ENCODE peak calls at places on chromosomes 3 and 15, in four cellular contexts. One of them, this sample, is unnamed.

GRCh38 chr3:182792901-182793662 is at the start of gene ATP11B:
- DNase-seq in H1: peak
- DNase-seq in endodermal cell: peak
- DNase-seq in IMR-90: peak
- DNase-seq in this sample: no peak

GRCh38 chr3:186044973-186045372 is 63.9 kb downstream of the ETV5 start:
- DNase-seq in H1: peak
- DNase-seq in endodermal cell: no peak
- DNase-seq in IMR-90: peak
- DNase-seq in this sample: no peak

GRCh38 chr15:85753791-85754452 is 40.8 kb downstream of the KLHL25 start:
- DNase-seq in H1: no peak
- DNase-seq in endodermal cell: peak
- DNase-seq in IMR-90: no peak
- DNase-seq in this sample: no peak

GRCh38 chr3:170476291-170476690 is 57.6 kb downstream of the CLDN11 start:
- DNase-seq in H1: peak
- DNase-seq in endodermal cell: peak
- DNase-seq in IMR-90: peak
- DNase-seq in this sample: no peak

GRCh38 chr3:13502791-13503060 is 22.6 kb downstream of the HDAC11 start:
- DNase-seq in H1: no peak
- DNase-seq in endodermal cell: no peak
- DNase-seq in IMR-90: no peak
- DNase-seq in this sample: no peak

GRCh38 chr3:14282001-14282705 is 103.5 kb downstream of the LSM3 start:
- DNase-seq in H1: no peak
- DNase-seq in endodermal cell: no peak
- DNase-seq in IMR-90: no peak
- DNase-seq in this sample: no peak

GRCh38 chr15:87634361-87634760 is 622.2 kb downstream of the NTRK3 start:
- DNase-seq in H1: no peak
- DNase-seq in endodermal cell: no peak
- DNase-seq in IMR-90: no peak
- DNase-seq in this sample: no peak

GRCh38 chr3:144585408-144585807 is 613.8 kb downstream of the DIPK2A start:
- DNase-seq in H1: no peak
- DNase-seq in endodermal cell: no peak
- DNase-seq in IMR-90: no peak
- DNase-seq in this sample: peak

GRCh38 chr15:67142142-67143092 is 77.0 kb downstream of the SMAD3 start:
- DNase-seq in H1: no peak
- DNase-seq in endodermal cell: peak
- DNase-seq in IMR-90: peak
- DNase-seq in this sample: no peak

GRCh38 chr15:33068531-33068990 is 126.0 kb downstream of the FMN1 start:
- DNase-seq in H1: no peak
- DNase-seq in endodermal cell: peak
- DNase-seq in IMR-90: no peak
- DNase-seq in this sample: no peak

GRCh38 chr3:143121240-143122088 is 1.9 kb downstream of the CHST2 start:
- DNase-seq in H1: peak
- DNase-seq in endodermal cell: peak
- DNase-seq in IMR-90: peak
- DNase-seq in this sample: no peak

GRCh38 chr15:33242669-33243191 is 48.2 kb upstream of the FMN1 start:
- DNase-seq in H1: no peak
- DNase-seq in endodermal cell: peak
- DNase-seq in IMR-90: no peak
- DNase-seq in this sample: no peak

GRCh38 chr3:4709336-4709735 is 216.2 kb downstream of the ITPR1 start:
- DNase-seq in H1: no peak
- DNase-seq in endodermal cell: no peak
- DNase-seq in IMR-90: peak
- DNase-seq in this sample: no peak

GRCh38 chr15:34018021-34018645 is 20.9 kb downstream of the AVEN start:
- DNase-seq in H1: no peak
- DNase-seq in endodermal cell: no peak
- DNase-seq in IMR-90: no peak
- DNase-seq in this sample: no peak

GRCh38 chr3:129052675-129053074 is 7.9 kb upstream of the GP9 start:
- DNase-seq in H1: no peak
- DNase-seq in endodermal cell: peak
- DNase-seq in IMR-90: no peak
- DNase-seq in this sample: no peak

GRCh38 chr15:51982013-51982769 is 10.6 kb upstream of the LEO1 start:
- DNase-seq in H1: no peak
- DNase-seq in endodermal cell: no peak
- DNase-seq in IMR-90: peak
- DNase-seq in this sample: peak

GRCh38 chr3:89227218-89227617 is 119.8 kb downstream of the EPHA3 start:
- DNase-seq in H1: no peak
- DNase-seq in endodermal cell: no peak
- DNase-seq in IMR-90: peak
- DNase-seq in this sample: no peak

GRCh38 chr3:195854628-195855300 is 43.0 kb upstream of the MUC4 start:
- DNase-seq in H1: no peak
- DNase-seq in endodermal cell: no peak
- DNase-seq in IMR-90: no peak
- DNase-seq in this sample: no peak

GRCh38 chr3:126076140-126076539 is 7.8 kb downstream of the SLC41A3 start:
- DNase-seq in H1: no peak
- DNase-seq in endodermal cell: no peak
- DNase-seq in IMR-90: no peak
- DNase-seq in this sample: no peak

GRCh38 chr3:166444756-166445155 is 607.5 kb upstream of the BCHE start:
- DNase-seq in H1: no peak
- DNase-seq in endodermal cell: peak
- DNase-seq in IMR-90: peak
- DNase-seq in this sample: no peak

GRCh38 chr3:183182732-183183610 is 20.4 kb upstream of the LAMP3 start:
- DNase-seq in H1: peak
- DNase-seq in endodermal cell: peak
- DNase-seq in IMR-90: no peak
- DNase-seq in this sample: no peak

GRCh38 chr15:52113708-52114107 is 1.1 kb upstream of the BCL2L10 start:
- DNase-seq in H1: no peak
- DNase-seq in endodermal cell: peak
- DNase-seq in IMR-90: no peak
- DNase-seq in this sample: no peak

GRCh38 chr15:38130739-38131498 is 121.7 kb upstream of the SPRED1 start:
- DNase-seq in H1: no peak
- DNase-seq in endodermal cell: peak
- DNase-seq in IMR-90: peak
- DNase-seq in this sample: peak

GRCh38 chr3:156389151-156389760 is 165.7 kb downstream of the SSR3 start:
- DNase-seq in H1: no peak
- DNase-seq in endodermal cell: no peak
- DNase-seq in IMR-90: no peak
- DNase-seq in this sample: no peak

GRCh38 chr15:52082197-52083036 is 30.2 kb downstream of the BCL2L10 start:
- DNase-seq in H1: no peak
- DNase-seq in endodermal cell: no peak
- DNase-seq in IMR-90: peak
- DNase-seq in this sample: peak

GRCh38 chr3:69712933-69713332 is 26.3 kb upstream of the MITF start:
- DNase-seq in H1: no peak
- DNase-seq in endodermal cell: no peak
- DNase-seq in IMR-90: no peak
- DNase-seq in this sample: no peak

GRCh38 chr3:183098538-183099025 is 714 bp downstream of the MCCC1 start:
- DNase-seq in H1: no peak
- DNase-seq in endodermal cell: no peak
- DNase-seq in IMR-90: no peak
- DNase-seq in this sample: no peak

GRCh38 chr15:67750371-67750770 is 74.9 kb upstream of the SKOR1 start:
- DNase-seq in H1: no peak
- DNase-seq in endodermal cell: no peak
- DNase-seq in IMR-90: no peak
- DNase-seq in this sample: no peak

GRCh38 chr15:69253156-69253555 is 45.6 kb upstream of the PAQR5 start:
- DNase-seq in H1: no peak
- DNase-seq in endodermal cell: no peak
- DNase-seq in IMR-90: peak
- DNase-seq in this sample: no peak

GRCh38 chr3:31648286-31648968 is 115.7 kb downstream of the STT3B start:
- DNase-seq in H1: no peak
- DNase-seq in endodermal cell: no peak
- DNase-seq in IMR-90: no peak
- DNase-seq in this sample: no peak

GRCh38 chr15:39165026-39165706 is 415.7 kb upstream of the THBS1 start:
- DNase-seq in H1: no peak
- DNase-seq in endodermal cell: no peak
- DNase-seq in IMR-90: peak
- DNase-seq in this sample: no peak

GRCh38 chr3:159418571-159419526 is 569.8 kb upstream of the IL12A start:
- DNase-seq in H1: no peak
- DNase-seq in endodermal cell: no peak
- DNase-seq in IMR-90: peak
- DNase-seq in this sample: no peak

GRCh38 chr3:156532730-156533129 is 22.2 kb downstream of the SSR3 start:
- DNase-seq in H1: no peak
- DNase-seq in endodermal cell: no peak
- DNase-seq in IMR-90: no peak
- DNase-seq in this sample: no peak

DNA sequence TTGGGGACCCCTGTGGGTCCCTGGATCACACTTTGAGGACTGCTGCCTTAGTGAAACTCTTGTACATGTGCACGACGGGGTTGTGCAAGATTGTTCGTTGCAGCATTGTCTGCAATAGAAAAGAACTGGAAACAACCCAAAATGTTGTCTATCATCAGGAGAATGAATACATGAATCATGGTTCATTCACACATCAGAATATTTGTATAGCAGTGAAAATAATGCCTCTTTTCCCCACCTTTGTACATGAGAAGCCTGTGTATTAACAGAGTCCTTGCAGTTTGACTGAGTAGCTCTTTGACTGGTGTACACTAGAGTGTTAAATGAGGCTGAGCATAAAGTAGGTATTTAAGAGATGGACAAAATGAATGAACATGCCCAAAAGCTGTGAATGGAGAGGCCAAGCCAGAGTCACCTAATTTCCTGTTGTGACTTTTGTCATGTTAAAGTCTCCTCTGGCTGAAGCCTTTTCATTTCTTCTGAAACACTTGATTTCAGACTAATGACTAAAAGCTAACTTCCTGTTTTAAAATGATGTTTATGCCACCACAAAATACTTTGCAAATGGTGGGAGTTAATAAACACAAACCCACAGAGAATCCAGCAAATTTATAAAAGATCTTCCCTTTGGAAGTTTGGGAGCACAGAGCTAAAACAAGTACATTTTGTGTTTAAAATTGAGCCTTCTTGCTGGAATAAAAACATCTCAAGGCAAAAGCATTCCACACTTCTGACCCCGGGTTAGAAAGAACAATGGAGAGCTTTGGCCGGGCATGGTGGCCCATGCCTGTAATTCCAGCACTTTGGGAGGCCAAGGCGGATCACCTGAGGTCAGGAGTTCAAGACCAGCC is 20.6 kb upstream of the USP3 start:
- DNase-seq in H1: no peak
- DNase-seq in endodermal cell: no peak
- DNase-seq in IMR-90: no peak
- DNase-seq in this sample: peak
- H3K9ac ChIP-seq in H1: no peak
- H3K9ac ChIP-seq in endodermal cell: no peak
- H3K9ac ChIP-seq in IMR-90: no peak
- H3K9ac ChIP-seq in this sample: peak

GRCh38 chr3:110521019-110521418 is 550.6 kb upstream of the NECTIN3 start:
- DNase-seq in H1: no peak
- DNase-seq in endodermal cell: no peak
- DNase-seq in IMR-90: peak
- DNase-seq in this sample: no peak
- H3K9ac ChIP-seq in H1: no peak
- H3K9ac ChIP-seq in endodermal cell: no peak
- H3K9ac ChIP-seq in IMR-90: peak
- H3K9ac ChIP-seq in this sample: no peak

GRCh38 chr15:25847066-25847465 is 16.1 kb downstream of the ATP10A start:
- DNase-seq in H1: no peak
- DNase-seq in endodermal cell: no peak
- DNase-seq in IMR-90: no peak
- DNase-seq in this sample: no peak

GRCh38 chr15:25846377-25846776 is 16.8 kb downstream of the ATP10A start:
- DNase-seq in H1: no peak
- DNase-seq in endodermal cell: no peak
- DNase-seq in IMR-90: no peak
- DNase-seq in this sample: no peak

GRCh38 chr15:25844981-25845680 is 18.0 kb downstream of the ATP10A start:
- DNase-seq in H1: no peak
- DNase-seq in endodermal cell: no peak
- DNase-seq in IMR-90: no peak
- DNase-seq in this sample: no peak

GRCh38 chr15:25848325-25848724 is 14.8 kb downstream of the ATP10A start:
- DNase-seq in H1: no peak
- DNase-seq in endodermal cell: no peak
- DNase-seq in IMR-90: no peak
- DNase-seq in this sample: no peak

GRCh38 chr15:25844542-25844941 is 18.6 kb downstream of the ATP10A start:
- DNase-seq in H1: no peak
- DNase-seq in endodermal cell: no peak
- DNase-seq in IMR-90: no peak
- DNase-seq in this sample: no peak
- H3K9ac ChIP-seq in H1: no peak
- H3K9ac ChIP-seq in endodermal cell: no peak
- H3K9ac ChIP-seq in IMR-90: no peak
- H3K9ac ChIP-seq in this sample: no peak

GRCh38 chr15:92843819-92844218 is 56.3 kb upstream of the CHD2 start:
- DNase-seq in H1: no peak
- DNase-seq in endodermal cell: no peak
- DNase-seq in IMR-90: no peak
- DNase-seq in this sample: no peak

GRCh38 chr15:92843326-92843725 is 56.8 kb upstream of the CHD2 start:
- DNase-seq in H1: no peak
- DNase-seq in endodermal cell: no peak
- DNase-seq in IMR-90: no peak
- DNase-seq in this sample: no peak

GRCh38 chr15:92846716-92847115 is 53.4 kb upstream of the CHD2 start:
- DNase-seq in H1: no peak
- DNase-seq in endodermal cell: no peak
- DNase-seq in IMR-90: peak
- DNase-seq in this sample: no peak

GRCh38 chr15:92847841-92848240 is 52.3 kb upstream of the CHD2 start:
- DNase-seq in H1: no peak
- DNase-seq in endodermal cell: no peak
- DNase-seq in IMR-90: no peak
- DNase-seq in this sample: no peak

DNA sequence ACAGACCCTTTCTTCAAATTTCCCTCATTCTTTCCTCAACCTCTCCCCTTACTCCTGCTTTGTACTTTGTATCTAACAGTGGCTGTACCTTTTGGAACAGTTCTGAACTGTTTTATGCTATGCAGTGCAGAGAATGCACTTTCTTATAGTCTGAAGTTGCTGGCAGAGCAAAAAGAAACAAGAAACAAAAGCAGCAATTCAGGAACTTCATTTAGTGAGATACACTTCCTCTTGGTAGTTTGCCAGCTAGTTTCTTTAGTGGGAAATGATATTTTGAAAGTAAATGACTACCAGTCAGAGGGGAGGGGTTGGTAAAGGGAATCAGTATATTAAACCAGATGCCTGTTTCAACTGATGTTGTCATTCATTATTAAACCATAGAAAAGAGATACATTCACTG is 55.0 kb upstream of the CHD2 start:
- DNase-seq in H1: no peak
- DNase-seq in endodermal cell: no peak
- DNase-seq in IMR-90: peak
- DNase-seq in this sample: peak
- H3K9ac ChIP-seq in H1: no peak
- H3K9ac ChIP-seq in endodermal cell: no peak
- H3K9ac ChIP-seq in IMR-90: no peak
- H3K9ac ChIP-seq in this sample: peak

This sample was measured in GM12878.